ENCODE peak calls at places on chromosomes 12 and 14, in six cellular contexts. U, R, P, X, Z and O are unnamed samples.

GRCh38 chr12:47408171-47408871 is 297.5 kb downstream of the RPAP3 start:
- DNase-seq in U (peak; percentile 39), R (peak; percentile 71), P (peak; percentile 20), X (peak; percentile 20), Z (peak; percentile 68), O (no peak)

GRCh38 chr14:46571970-46572369 is 79.6 kb downstream of the RPL10L start:
- DNase-seq in U (no peak), R (no peak), P (no peak), X (peak; percentile 79), Z (no peak), O (no peak)

GRCh38 chr12:32834122-32834521 is 62.5 kb downstream of the PKP2 start:
- DNase-seq in U (no peak), R (no peak), P (no peak), X (no peak), Z (no peak), O (no peak)

GRCh38 chr12:70379856-70380255 is 13.8 kb downstream of the KCNMB4 start:
- DNase-seq in U (no peak), R (no peak), P (no peak), X (no peak), Z (no peak), O (no peak)

GRCh38 chr12:41288188-41288811 is 100.2 kb downstream of the PDZRN4 start:
- DNase-seq in U (no peak), R (no peak), P (peak; percentile 19), X (no peak), Z (no peak), O (no peak)

GRCh38 chr12:111761706-111762105 is 5.0 kb upstream of the ALDH2 start:
- DNase-seq in U (peak; percentile 86), R (no peak), P (no peak), X (no peak), Z (no peak), O (no peak)

GRCh38 chr14:67166450-67166853 is 22.8 kb upstream of the GARIN2 start:
- DNase-seq in U (peak; percentile 59), R (no peak), P (peak; percentile 27), X (peak; percentile 68), Z (peak; percentile 61), O (peak; percentile 5)

GRCh38 chr12:21568115-21568514 is 36.5 kb downstream of the GYS2 start:
- DNase-seq in U (no peak), R (no peak), P (no peak), X (no peak), Z (no peak), O (no peak)

GRCh38 chr12:102769323-102769916 is 147.6 kb downstream of the PAH start:
- DNase-seq in U (peak; percentile 68), R (peak; percentile 24), P (peak; percentile 61), X (peak; percentile 63), Z (peak; percentile 56), O (peak; percentile 24)